ENCODE peak calls at places on chromosome 17, in six cellular contexts. S is GM23338, F is HepG2, L is endothelial cell of umbilical vein, K is neural progenitor cell, A is K562. H is an unnamed sample. For H3K4me1, the result is how much of the 10 kb centered on the place peaks cover.

GRCh38 chr17:66272699-66273390 is 29.6 kb upstream of the PRKCA start:
- DNase-seq in S (no peak), F (no peak), L (peak), K (no peak), A (peak), H (peak)

GRCh38 chr17:32335046-32335445 is 6.9 kb downstream of the C17orf75 start:
- DNase-seq in S (no peak), F (no peak), L (no peak), K (no peak), A (no peak), H (no peak)

GRCh38 chr17:5032865-5033264 is 2.4 kb downstream of the SLC52A1 start:
- DNase-seq in S (no peak), F (no peak), L (no peak), K (no peak), A (no peak), H (no peak)

GRCh38 chr17:48023408-48024148 is 14.0 kb downstream of the COPZ2 start:
- DNase-seq in S (peak), F (peak), L (peak), K (peak), A (no peak), H (peak)

GRCh38 chr17:45784583-45785372 is 658 bp downstream of the CRHR1 start:
- DNase-seq in S (peak), F (peak), L (peak), K (peak), A (peak), H (no peak)

GRCh38 chr17:45748911-45749310 is 35.2 kb upstream of the CRHR1 start:
- DNase-seq in S (no peak), F (no peak), L (no peak), K (no peak), A (no peak), H (no peak)

GRCh38 chr17:42944211-42944610 is 20.0 kb downstream of the AARSD1 start:
- DNase-seq in S (no peak), F (no peak), L (peak), K (no peak), A (no peak), H (no peak)

GRCh38 chr17:9451919-9452318 is 123.7 kb downstream of the STX8 start:
- DNase-seq in S (no peak), F (no peak), L (no peak), K (no peak), A (no peak), H (no peak)

GRCh38 chr17:41750866-41751265 is 16.4 kb upstream of the HAP1 start:
- DNase-seq in S (no peak), F (no peak), L (no peak), K (no peak), A (no peak), H (no peak)

GRCh38 chr17:19389386-19389785 is 2.4 kb upstream of the MFAP4 start:
- DNase-seq in S (no peak), F (no peak), L (no peak), K (no peak), A (no peak), H (no peak)

GRCh38 chr17:74918906-74919305 is 4.1 kb downstream of the USH1G start:
- DNase-seq in S (no peak), F (no peak), L (no peak), K (no peak), A (no peak), H (no peak)

GRCh38 chr17:16889088-16889465 is 82.8 kb downstream of the TNFRSF13B start:
- DNase-seq in S (no peak), F (no peak), L (no peak), K (no peak), A (no peak), H (no peak)

GRCh38 chr17:29084476-29085148 is 41.7 kb downstream of the PIPOX start:
- DNase-seq in S (peak), F (no peak), L (no peak), K (peak), A (no peak), H (no peak)

GRCh38 chr17:43846963-43847369 is at the start of gene CD300LG:
- DNase-seq in S (peak), F (no peak), L (no peak), K (peak), A (no peak), H (no peak)

GRCh38 chr17:76405967-76406647 is 21.7 kb downstream of the SPHK1 start:
- DNase-seq in S (no peak), F (no peak), L (no peak), K (no peak), A (peak), H (no peak)

GRCh38 chr17:28717578-28718316 is at the start of gene RAB34:
- DNase-seq in S (peak), F (no peak), L (peak), K (peak), A (no peak), H (peak)

GRCh38 chr17:10368561-10368960 is 4.2 kb downstream of the MYH13 start:
- DNase-seq in S (no peak), F (no peak), L (no peak), K (no peak), A (no peak), H (no peak)

GRCh38 chr17:2083613-2084128 is 28.8 kb downstream of the HIC1 start:
- DNase-seq in S (no peak), F (peak), L (peak), K (no peak), A (no peak), H (peak)

GRCh38 chr17:49873466-49873865 is 25.6 kb upstream of the TAC4 start:
- DNase-seq in S (no peak), F (no peak), L (no peak), K (no peak), A (no peak), H (no peak)

GRCh38 chr17:31550389-31551056 is 159.0 kb downstream of the RAB11FIP4 start:
- DNase-seq in S (no peak), F (no peak), L (peak), K (no peak), A (no peak), H (no peak)

GRCh38 chr17:21078056-21078825 is 35.4 kb upstream of the USP22 start:
- DNase-seq in S (no peak), F (no peak), L (peak), K (no peak), A (no peak), H (no peak)

GRCh38 chr17:48022906-48023305 is 14.7 kb downstream of the COPZ2 start:
- DNase-seq in S (no peak), F (no peak), L (no peak), K (no peak), A (no peak), H (no peak)

GRCh38 chr17:2449486-2449885 is 48.6 kb upstream of the MNT start:
- DNase-seq in S (no peak), F (no peak), L (no peak), K (no peak), A (no peak), H (no peak)

GRCh38 chr17:82690786-82691489 is 7.6 kb downstream of the RAB40B start:
- DNase-seq in S (no peak), F (no peak), L (no peak), K (peak), A (no peak), H (no peak)

GRCh38 chr17:2144701-2145100 is 89.8 kb downstream of the HIC1 start:
- DNase-seq in S (no peak), F (no peak), L (no peak), K (no peak), A (no peak), H (no peak)

GRCh38 chr17:38892083-38892482 is 22.2 kb downstream of the LASP1 start:
- DNase-seq in S (no peak), F (no peak), L (no peak), K (no peak), A (no peak), H (no peak)

GRCh38 chr17:70968302-70968701 is 799.0 kb downstream of the KCNJ2 start:
- DNase-seq in S (no peak), F (no peak), L (no peak), K (no peak), A (no peak), H (no peak)

GRCh38 chr17:41416478-41416877 is 7.9 kb downstream of the KRT37 start:
- DNase-seq in S (no peak), F (peak), L (no peak), K (no peak), A (no peak), H (no peak)

GRCh38 chr17:21278304-21279197 is 6.0 kb upstream of the MAP2K3 start:
- DNase-seq in S (no peak), F (no peak), L (no peak), K (no peak), A (no peak), H (peak)

GRCh38 chr17:80826955-80827645 is 164.5 kb upstream of the CHMP6 start:
- DNase-seq in S (no peak), F (no peak), L (peak), K (peak), A (no peak), H (peak)

GRCh38 chr17:78168906-78169793 is 769 bp downstream of the SYNGR2 start:
- DNase-seq in S (peak), F (no peak), L (peak), K (peak), A (peak), H (no peak)
- H3K4me1 ChIP-seq in S (under half), F (half or more), L (under half), K (under half), A (under half), H (under half)

GRCh38 chr17:30290077-30290476 is 1.7 kb downstream of the BLMH start:
- DNase-seq in S (no peak), F (no peak), L (no peak), K (no peak), A (no peak), H (no peak)

GRCh38 chr17:30292490-30292858 is 730 bp upstream of the BLMH start:
- DNase-seq in S (peak), F (no peak), L (no peak), K (no peak), A (no peak), H (no peak)

GRCh38 chr17:30290696-30291570 is 811 bp downstream of the BLMH start:
- DNase-seq in S (peak), F (peak), L (peak), K (peak), A (peak), H (peak)

GRCh38 chr17:30296499-30297038 is 4.8 kb upstream of the BLMH start:
- DNase-seq in S (no peak), F (no peak), L (no peak), K (no peak), A (no peak), H (no peak)

GRCh38 chr17:30291571-30292489 is at the start of gene BLMH:
- DNase-seq in S (peak), F (peak), L (peak), K (peak), A (peak), H (peak)
- TF ChIP-seq EZH2 in S (no peak), F (no peak), L (no peak), K (peak), A (no peak), H (no peak)

GRCh38 chr17:61571624-61572023 is 19.4 kb downstream of the NACA2 start:
- DNase-seq in S (no peak), F (no peak), L (no peak), K (no peak), A (no peak), H (no peak)
- H3K4me1 ChIP-seq in S (under half), F (under half), L (under half), K (under half), A (under half), H (under half)

GRCh38 chr17:79792371-79792871 is 4.5 kb downstream of the CBX8 start:
- DNase-seq in S (peak), F (no peak), L (no peak), K (no peak), A (no peak), H (no peak)

GRCh38 chr17:79789943-79790804 is 6.7 kb downstream of the CBX8 start:
- DNase-seq in S (peak), F (no peak), L (no peak), K (peak), A (peak), H (peak)

GRCh38 chr17:79792984-79793923 is 3.6 kb downstream of the CBX8 start:
- DNase-seq in S (peak), F (no peak), L (no peak), K (peak), A (no peak), H (no peak)

GRCh38 chr17:79790805-79791353 is 6.0 kb downstream of the CBX8 start:
- DNase-seq in S (peak), F (no peak), L (no peak), K (no peak), A (no peak), H (no peak)

GRCh38 chr17:79791354-79792123 is 5.3 kb downstream of the CBX8 start:
- DNase-seq in S (peak), F (no peak), L (no peak), K (peak), A (no peak), H (no peak)
- TF ChIP-seq EZH2 in S (peak), F (peak), L (peak), K (peak), A (no peak), H (no peak)

GRCh38 chr17:77877019-77877418 is 81.5 kb upstream of the TNRC6C start:
- DNase-seq in S (no peak), F (no peak), L (no peak), K (no peak), A (no peak), H (no peak)
- H3K4me1 ChIP-seq in S (under half), F (under half), L (under half), K (under half), A (under half), H (under half)

GRCh38 chr17:63947711-63948330 is 15.7 kb upstream of the CD79B start:
- DNase-seq in S (no peak), F (no peak), L (no peak), K (no peak), A (no peak), H (no peak)
- TF ChIP-seq EZH2 in S (no peak), F (no peak), L (no peak), K (no peak), A (no peak), H (no peak)